ENCODE peak calls at places on chromosomes 16 and 17, in ten cellular contexts. V is CD4-positive, CD25-positive, alpha-beta regulatory T cell; B is GM12878; W is GOT3; A is Daoy; U is right cardiac atrium; D is NCI-H748 treated with DMSO at 0.1 percent for 48 hours; L is midbrain; F is stimulated activated effector memory CD8-positive, alpha-beta T cell treated with anti-CD3 and anti-CD28 coated beads, Interleukin-12 subunit alpha, Interleukin-12 subunit beta, amount 100 ng/mL, for 72 hours; X is fibroblast of pulmonary artery. P is an unnamed sample.

GRCh38 chr17:40526668-40527067 is 25.2 kb upstream of the TNS4 start:
- DNase-seq in V (no peak), B (no peak), W (no peak), A (no peak), U (peak; percentile 72), D (no peak), L (no peak), F (no peak), X (no peak), P (no peak)

GRCh38 chr17:68518063-68518815 is 6.0 kb downstream of the PRKAR1A start:
- DNase-seq in V (no peak), B (no peak), W (no peak), A (no peak), U (no peak), D (no peak), L (no peak), F (no peak), X (no peak), P (no peak)

GRCh38 chr17:3558603-3559269 is 1.1 kb upstream of the TRPV3 start:
- DNase-seq in V (peak; percentile 31), B (peak; percentile 87), W (no peak), A (peak; percentile 87), U (no peak), D (no peak), L (no peak), F (peak; percentile 67), X (peak; percentile 45), P (no peak)

GRCh38 chr17:79039171-79039570 is 15.2 kb downstream of the C1QTNF1 start:
- DNase-seq in V (no peak), B (no peak), W (no peak), A (no peak), U (peak; percentile 41), D (no peak), L (no peak), F (no peak), X (no peak), P (no peak)

GRCh38 chr16:50881331-50881830 is 139.5 kb downstream of the CYLD start:
- DNase-seq in V (no peak), B (no peak), W (no peak), A (no peak), U (no peak), D (no peak), L (no peak), F (peak; percentile 29), X (no peak), P (no peak)

GRCh38 chr17:72122002-72122310 is 1.1 kb downstream of the SOX9 start:
- DNase-seq in V (no peak), B (no peak), W (no peak), A (no peak), U (no peak), D (no peak), L (no peak), F (no peak), X (peak; percentile 50), P (no peak)

GRCh38 chr17:79123988-79124387 is 49.4 kb downstream of the ENGASE start:
- DNase-seq in V (no peak), B (no peak), W (no peak), A (no peak), U (no peak), D (no peak), L (no peak), F (no peak), X (no peak), P (no peak)

GRCh38 chr17:7328840-7329359 is at the start of gene NEURL4:
- DNase-seq in V (no peak), B (no peak), W (no peak), A (no peak), U (no peak), D (no peak), L (no peak), F (no peak), X (no peak), P (no peak)

GRCh38 chr17:538096-538973 is 176.3 kb downstream of the VPS53 start:
- DNase-seq in V (no peak), B (no peak), W (no peak), A (no peak), U (no peak), D (no peak), L (no peak), F (no peak), X (peak; percentile 53), P (peak; percentile 6)

GRCh38 chr17:57889892-57890856 is 40.3 kb upstream of the MRPS23 start:
- DNase-seq in V (no peak), B (no peak), W (peak; percentile 45), A (peak; percentile 78), U (peak; percentile 96), D (no peak), L (no peak), F (no peak), X (peak; percentile 83), P (no peak)